ENCODE peak calls at places on chromosomes 1 and 21, in nine cellular contexts. D, V, I, E, T, F, B, K and O are unnamed samples.

GRCh38 chr1:72535470-72535869 is 253.1 kb upstream of the NEGR1 start:
- DNase-seq in D (no peak), V (no peak), I (no peak), E (no peak), T (no peak), F (no peak), B (no peak), K (no peak), O (no peak)

GRCh38 chr1:235670157-235670776 is 20.7 kb upstream of the GNG4 start:
- DNase-seq in D (no peak), V (no peak), I (peak), E (no peak), T (no peak), F (no peak), B (no peak), K (no peak), O (no peak)

GRCh38 chr1:100265562-100265930 is 470 bp upstream of the RTCA start:
- DNase-seq in D (no peak), V (peak), I (peak), E (no peak), T (no peak), F (no peak), B (no peak), K (no peak), O (no peak)

GRCh38 chr1:156571261-156571958 is 955 bp downstream of the IQGAP3 start:
- DNase-seq in D (no peak), V (peak), I (no peak), E (peak), T (no peak), F (peak), B (peak), K (peak), O (no peak)

GRCh38 chr1:26027716-26028489 is 6.3 kb downstream of the EXTL1 start:
- DNase-seq in D (no peak), V (no peak), I (no peak), E (no peak), T (no peak), F (no peak), B (peak), K (no peak), O (no peak)

GRCh38 chr1:195097316-195097715 is 1510.9 kb downstream of the KCNT2 start:
- DNase-seq in D (no peak), V (no peak), I (no peak), E (no peak), T (no peak), F (no peak), B (peak), K (no peak), O (no peak)

GRCh38 chr1:161486806-161487482 is 18.3 kb upstream of the FCGR2A start:
- DNase-seq in D (no peak), V (peak), I (peak), E (peak), T (peak), F (peak), B (peak), K (no peak), O (no peak)

GRCh38 chr1:119327436-119328155 is 41.0 kb upstream of the HAO2 start:
- DNase-seq in D (peak), V (peak), I (peak), E (no peak), T (no peak), F (no peak), B (peak), K (no peak), O (peak)

GRCh38 chr1:226506021-226506420 is 42.5 kb upstream of the STUM start:
- DNase-seq in D (no peak), V (no peak), I (no peak), E (no peak), T (no peak), F (no peak), B (no peak), K (no peak), O (no peak)

GRCh38 chr1:209675567-209676154 is 449 bp downstream of the G0S2 start:
- DNase-seq in D (peak), V (peak), I (peak), E (no peak), T (no peak), F (no peak), B (peak), K (no peak), O (peak)

GRCh38 chr1:6037338-6037762 is 8.3 kb upstream of the KCNAB2 start:
- DNase-seq in D (no peak), V (peak), I (no peak), E (no peak), T (no peak), F (no peak), B (peak), K (peak), O (no peak)

GRCh38 chr21:14691924-14692323 is 145.8 kb upstream of the SAMSN1 start:
- DNase-seq in D (no peak), V (no peak), I (no peak), E (no peak), T (no peak), F (no peak), B (no peak), K (no peak), O (no peak)

GRCh38 chr1:22784737-22785136 is 74.1 kb downstream of the EPHB2 start:
- DNase-seq in D (no peak), V (no peak), I (no peak), E (no peak), T (no peak), F (no peak), B (no peak), K (no peak), O (no peak)

GRCh38 chr1:213761845-213762407 is 225.8 kb upstream of the PROX1 start:
- DNase-seq in D (no peak), V (no peak), I (peak), E (no peak), T (no peak), F (no peak), B (peak), K (no peak), O (no peak)

GRCh38 chr1:29575826-29576225 is 339.5 kb downstream of the PTPRU start:
- DNase-seq in D (no peak), V (no peak), I (no peak), E (no peak), T (no peak), F (no peak), B (no peak), K (no peak), O (no peak)

GRCh38 chr1:227901906-227902640 is 45.7 kb downstream of the WNT9A start:
- DNase-seq in D (no peak), V (no peak), I (no peak), E (no peak), T (no peak), F (no peak), B (no peak), K (no peak), O (peak)

GRCh38 chr1:233843523-233844204 is 60.8 kb upstream of the SLC35F3 start:
- DNase-seq in D (no peak), V (no peak), I (no peak), E (no peak), T (no peak), F (peak), B (no peak), K (no peak), O (no peak)

GRCh38 chr1:63124666-63125191 is 197.6 kb upstream of the FOXD3 start:
- DNase-seq in D (no peak), V (peak), I (no peak), E (peak), T (no peak), F (no peak), B (peak), K (peak), O (no peak)

GRCh38 chr1:77925536-77925935 is 37.1 kb downstream of the NEXN start:
- DNase-seq in D (no peak), V (peak), I (no peak), E (peak), T (no peak), F (no peak), B (no peak), K (peak), O (no peak)

GRCh38 chr1:222369991-222370910 is 177.7 kb downstream of the HHIPL2 start:
- DNase-seq in D (no peak), V (peak), I (no peak), E (peak), T (no peak), F (no peak), B (peak), K (peak), O (no peak)

GRCh38 chr1:171150156-171150555 is 34.9 kb upstream of the FMO2 start:
- DNase-seq in D (no peak), V (no peak), I (no peak), E (no peak), T (no peak), F (no peak), B (no peak), K (no peak), O (no peak)

GRCh38 chr1:70156529-70157120 is 48.8 kb downstream of the LRRC40 start:
- DNase-seq in D (no peak), V (no peak), I (no peak), E (no peak), T (peak), F (no peak), B (peak), K (no peak), O (no peak)

GRCh38 chr21:37348664-37349063 is 17.9 kb upstream of the DYRK1A start:
- DNase-seq in D (no peak), V (peak), I (peak), E (no peak), T (no peak), F (no peak), B (no peak), K (no peak), O (no peak)

GRCh38 chr1:159992161-159992560 is 38.1 kb upstream of the SLAMF9 start:
- DNase-seq in D (no peak), V (peak), I (peak), E (no peak), T (no peak), F (no peak), B (no peak), K (no peak), O (no peak)

GRCh38 chr1:221543529-221544120 is 198.3 kb downstream of the DUSP10 start:
- DNase-seq in D (no peak), V (peak), I (peak), E (no peak), T (no peak), F (no peak), B (peak), K (no peak), O (no peak)

GRCh38 chr1:24898152-24898908 is 31.7 kb downstream of the RUNX3 start:
- DNase-seq in D (no peak), V (peak), I (peak), E (no peak), T (peak), F (peak), B (peak), K (no peak), O (peak)

GRCh38 chr21:44657635-44658183 is at the start of gene KRTAP12-3:
- DNase-seq in D (no peak), V (no peak), I (no peak), E (no peak), T (no peak), F (no peak), B (no peak), K (no peak), O (no peak)

GRCh38 chr1:209920844-209921243 is 17.2 kb upstream of the SYT14 start:
- DNase-seq in D (no peak), V (no peak), I (no peak), E (no peak), T (no peak), F (no peak), B (no peak), K (no peak), O (no peak)

GRCh38 chr21:9730866-9731265 is 790.5 kb upstream of the TPTE start:
- DNase-seq in D (no peak), V (no peak), I (no peak), E (no peak), T (no peak), F (no peak), B (no peak), K (no peak), O (no peak)

GRCh38 chr1:171468120-171468790 is 17.1 kb upstream of the PRRC2C start:
- DNase-seq in D (no peak), V (no peak), I (no peak), E (no peak), T (peak), F (peak), B (peak), K (no peak), O (no peak)

GRCh38 chr1:84689514-84690396 is 506 bp downstream of the SSX2IP start:
- DNase-seq in D (peak), V (peak), I (peak), E (no peak), T (no peak), F (peak), B (peak), K (no peak), O (peak)

GRCh38 chr1:235090406-235091069 is 38.1 kb downstream of the TOMM20 start:
- DNase-seq in D (no peak), V (peak), I (peak), E (no peak), T (no peak), F (no peak), B (no peak), K (no peak), O (peak)

GRCh38 chr1:202163281-202164270 is 3.2 kb upstream of the PTPN7 start:
- DNase-seq in D (no peak), V (no peak), I (no peak), E (no peak), T (no peak), F (no peak), B (no peak), K (no peak), O (no peak)

GRCh38 chr1:202165942-202166843 is 5.8 kb upstream of the PTPN7 start:
- DNase-seq in D (no peak), V (no peak), I (no peak), E (no peak), T (no peak), F (no peak), B (no peak), K (no peak), O (no peak)

GRCh38 chr1:202165267-202165941 is 5.0 kb upstream of the PTPN7 start:
- DNase-seq in D (no peak), V (no peak), I (peak), E (no peak), T (no peak), F (no peak), B (no peak), K (no peak), O (no peak)

GRCh38 chr1:202162418-202163280 is 2.2 kb upstream of the PTPN7 start:
- DNase-seq in D (no peak), V (no peak), I (no peak), E (no peak), T (no peak), F (no peak), B (no peak), K (no peak), O (no peak)

DNA sequence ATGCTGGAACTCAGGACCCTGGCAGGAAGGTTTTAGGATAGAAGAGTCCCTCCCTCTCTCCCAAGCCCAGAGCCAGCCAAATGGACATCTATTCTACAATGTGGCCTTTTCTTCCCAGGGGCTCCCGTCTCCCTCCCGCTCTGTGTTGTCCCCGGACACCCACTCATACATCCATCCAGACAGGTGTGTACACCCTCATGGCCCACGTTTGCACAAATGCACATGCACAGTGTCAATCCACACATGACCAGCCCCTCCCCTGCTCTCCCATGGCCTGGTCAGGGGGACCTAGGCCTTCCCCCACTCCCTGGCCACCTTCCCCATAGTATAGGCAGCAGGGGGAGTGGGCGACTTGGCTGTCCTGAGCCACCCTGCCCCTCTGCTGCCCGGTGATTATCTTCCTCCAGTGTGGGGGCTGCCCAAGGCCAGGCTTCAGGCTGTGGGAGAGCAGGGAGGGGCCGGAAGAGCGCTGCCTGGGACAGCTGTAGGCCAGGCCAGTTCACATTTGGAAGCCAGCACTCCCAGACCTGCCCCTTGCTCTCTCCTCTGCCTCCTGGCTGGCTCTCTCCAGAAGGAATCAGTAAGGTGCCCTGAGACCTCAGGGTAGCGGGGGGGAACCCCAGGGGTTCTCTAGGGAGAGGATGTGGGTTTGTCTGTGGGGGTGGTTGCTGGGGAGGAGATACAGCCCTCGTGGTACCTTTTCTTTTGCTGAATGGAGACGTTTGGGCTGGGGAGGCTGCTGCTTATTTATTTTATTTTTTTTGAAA is 4.1 kb upstream of the PTPN7 start:
- DNase-seq in D (no peak), V (no peak), I (no peak), E (no peak), T (no peak), F (no peak), B (peak), K (no peak), O (no peak)
- H3K4me3 ChIP-seq in D (no peak), V (no peak), I (no peak), E (no peak), T (no peak), F (no peak), B (no peak), K (no peak), O (no peak)

GRCh38 chr1:179127163-179127895 is 45.5 kb downstream of the TOR3A start:
- DNase-seq in D (no peak), V (peak), I (no peak), E (no peak), T (no peak), F (no peak), B (peak), K (no peak), O (no peak)

GRCh38 chr1:179126338-179127060 is 44.6 kb downstream of the TOR3A start:
- DNase-seq in D (peak), V (peak), I (no peak), E (no peak), T (no peak), F (no peak), B (no peak), K (no peak), O (no peak)

GRCh38 chr1:179124866-179125265 is 43.0 kb downstream of the TOR3A start:
- DNase-seq in D (no peak), V (no peak), I (no peak), E (no peak), T (no peak), F (no peak), B (peak), K (no peak), O (no peak)

GRCh38 chr1:179128520-179128919 is 46.6 kb downstream of the TOR3A start:
- DNase-seq in D (no peak), V (no peak), I (no peak), E (no peak), T (no peak), F (no peak), B (no peak), K (no peak), O (peak)

GRCh38 chr1:179129702-179130473 is 48.0 kb downstream of the TOR3A start:
- DNase-seq in D (no peak), V (peak), I (no peak), E (no peak), T (no peak), F (no peak), B (no peak), K (no peak), O (no peak)
- H3K4me3 ChIP-seq in D (peak), V (peak), I (no peak), E (no peak), T (peak), F (peak), B (no peak), K (no peak), O (no peak)

GRCh38 chr1:27429029-27429425 is 36.6 kb downstream of the GPR3 start:
- DNase-seq in D (no peak), V (no peak), I (no peak), E (no peak), T (no peak), F (no peak), B (no peak), K (no peak), O (no peak)
- H3K4me3 ChIP-seq in D (peak), V (no peak), I (no peak), E (no peak), T (no peak), F (no peak), B (no peak), K (no peak), O (no peak)

DNA sequence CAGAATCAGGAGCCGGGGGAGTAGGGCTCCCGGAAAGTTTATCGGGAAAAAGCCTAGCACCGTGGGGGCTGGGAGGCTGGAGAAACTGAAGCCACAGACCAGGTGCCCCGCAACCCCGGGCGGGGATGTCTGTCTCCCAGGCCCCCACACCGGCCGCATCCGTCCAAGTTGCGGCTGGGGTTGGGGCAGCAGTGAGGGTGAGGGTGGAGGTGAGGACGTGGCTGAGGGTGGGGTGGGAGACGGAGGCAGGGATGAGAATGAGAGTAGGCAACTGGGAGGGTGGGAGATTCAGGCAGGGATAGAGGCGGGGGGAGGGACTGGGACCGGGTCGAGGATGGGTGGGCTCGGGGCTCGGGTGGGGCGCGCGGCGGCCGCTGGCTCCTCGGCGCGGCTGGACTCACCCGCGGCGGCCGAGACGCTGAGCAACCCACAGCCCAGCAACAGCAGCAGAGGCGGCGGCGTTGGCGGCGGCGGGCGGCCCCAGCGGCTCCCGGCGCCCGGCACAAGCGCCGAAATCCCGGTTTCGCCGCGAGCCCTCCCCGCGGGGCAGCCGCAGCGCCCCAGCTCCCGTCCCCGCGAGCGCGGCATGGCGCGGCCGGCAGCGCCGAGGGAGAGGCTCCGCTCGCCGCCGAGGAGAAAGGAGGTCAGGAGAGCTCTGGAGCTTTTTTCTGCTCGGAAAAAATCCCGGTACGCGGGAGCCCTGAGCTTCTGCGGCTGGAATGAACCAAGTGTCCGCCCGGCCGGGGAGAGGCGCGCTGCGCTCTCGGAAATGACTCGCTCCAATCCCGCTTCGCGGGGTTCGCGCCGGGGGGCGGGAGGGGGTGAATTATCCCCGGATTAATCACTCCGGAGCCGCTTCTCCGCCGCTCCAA is at the start of gene CSMD2:
- DNase-seq in D (peak), V (peak), I (peak), E (peak), T (no peak), F (no peak), B (peak), K (no peak), O (no peak)
- H3K4me3 ChIP-seq in D (peak), V (peak), I (peak), E (peak), T (no peak), F (peak), B (peak), K (peak), O (no peak)

GRCh38 chr1:28087614-28088167 is 719 bp downstream of the EYA3 start:
- DNase-seq in D (no peak), V (peak), I (peak), E (no peak), T (no peak), F (no peak), B (peak), K (no peak), O (no peak)

GRCh38 chr1:28085129-28085528 is 3.3 kb downstream of the EYA3 start:
- DNase-seq in D (no peak), V (no peak), I (no peak), E (no peak), T (no peak), F (no peak), B (no peak), K (no peak), O (no peak)

GRCh38 chr1:28091043-28091781 is 2.8 kb upstream of the EYA3 start:
- DNase-seq in D (peak), V (peak), I (peak), E (peak), T (peak), F (peak), B (peak), K (no peak), O (peak)

GRCh38 chr1:28088168-28088961 is at the start of gene EYA3:
- DNase-seq in D (peak), V (peak), I (peak), E (peak), T (peak), F (peak), B (peak), K (peak), O (peak)

DNA sequence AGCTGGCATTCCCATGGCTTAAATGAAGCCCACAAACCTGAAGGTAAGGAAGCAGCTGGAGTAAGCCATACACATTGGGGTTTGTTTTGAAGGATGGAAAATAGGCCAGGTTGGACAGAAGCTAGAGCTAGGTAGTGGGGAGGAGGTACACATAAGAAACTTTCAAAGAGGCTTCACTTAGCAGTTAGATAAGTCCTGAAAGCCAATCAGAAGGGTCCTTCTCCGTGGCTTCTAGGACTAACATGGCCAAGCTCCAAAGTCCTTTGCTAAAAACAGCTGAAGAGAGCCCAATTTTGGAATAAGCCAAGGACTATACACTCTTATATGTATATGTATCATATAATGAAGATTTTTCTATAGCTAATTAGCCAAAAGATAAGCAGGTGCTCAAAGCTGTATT is 1.8 kb downstream of the EYA3 start:
- DNase-seq in D (no peak), V (no peak), I (no peak), E (no peak), T (no peak), F (no peak), B (no peak), K (no peak), O (no peak)
- H3K4me3 ChIP-seq in D (peak), V (peak), I (peak), E (no peak), T (peak), F (no peak), B (no peak), K (no peak), O (no peak)